ENCODE peak calls at places on chromosomes 11 and 22, in five cellular contexts. S is RCC 7860; O is stimulated activated CD8-positive, alpha-beta memory T cell treated with anti-CD3 and anti-CD28 coated beads, Interleukin-7, amount 100 ng/mL, for 24 hours; R is NCI-H146; I is stimulated activated CD4-positive, alpha-beta T cell treated with anti-CD3 and anti-CD28 coated beads, Interleukin-1b, Interleukin-23, amount 100 ng/mL, for 1 hour. U is an unnamed sample.

GRCh38 chr22:32997295-32997694 is 60.9 kb downstream of the SYN3 start:
- DNase-seq in S (no peak), O (no peak), R (no peak), I (no peak), U (no peak)

GRCh38 chr22:46795140-46795539 is 32.7 kb downstream of the TBC1D22A start:
- DNase-seq in S (no peak), O (no peak), R (no peak), I (no peak), U (no peak)

GRCh38 chr11:17773674-17774073 is 39.1 kb downstream of the KCNC1 start:
- DNase-seq in S (no peak), O (no peak), R (no peak), I (no peak), U (no peak)

GRCh38 chr11:129143335-129143734 is 48.8 kb downstream of the ARHGAP32 start:
- DNase-seq in S (peak; percentile 95), O (no peak), R (no peak), I (no peak), U (peak; percentile 75)

GRCh38 chr11:72584293-72584921 is 89.8 kb downstream of the PDE2A start:
- DNase-seq in S (no peak), O (peak; percentile 27), R (no peak), I (peak; percentile 44), U (peak; percentile 79)

GRCh38 chr11:112150517-112150916 is 13.4 kb downstream of the IL18 start:
- DNase-seq in S (no peak), O (no peak), R (no peak), I (no peak), U (no peak)

GRCh38 chr11:27184458-27185312 is 144.1 kb downstream of the BBOX1 start:
- DNase-seq in S (no peak), O (no peak), R (no peak), I (no peak), U (no peak)

GRCh38 chr11:76120513-76121081 is 85.7 kb downstream of the WNT11 start:
- DNase-seq in S (no peak), O (no peak), R (no peak), I (no peak), U (no peak)

GRCh38 chr11:36540998-36541397 is 26.8 kb upstream of the RAG1 start:
- DNase-seq in S (no peak), O (no peak), R (peak; percentile 51), I (no peak), U (no peak)

GRCh38 chr11:74696932-74697687 is 34.1 kb downstream of the CHRDL2 start:
- DNase-seq in S (no peak), O (no peak), R (no peak), I (no peak), U (peak; percentile 85)

U was measured in sciatic nerve.